ENCODE peak calls at places on chromosomes 13 and 19, in five cellular contexts. One of them, this sample, is unnamed.

GRCh38 chr13:57418067-57418677 is 213.4 kb upstream of the PCDH17 start:
- DNase-seq in KBM-7: no peak
- DNase-seq in substantia nigra: no peak
- DNase-seq in activated T-helper 1 cell treated with Interleukin-2 at 50 U/mL for 16 hours: no peak
- DNase-seq in EH: no peak
- DNase-seq in this sample: no peak

GRCh38 chr19:6516659-6517291 is 14.1 kb upstream of the TNFSF9 start:
- DNase-seq in KBM-7: peak
- DNase-seq in substantia nigra: peak
- DNase-seq in activated T-helper 1 cell treated with Interleukin-2 at 50 U/mL for 16 hours: peak
- DNase-seq in EH: peak
- DNase-seq in this sample: peak

GRCh38 chr13:109212630-109213029 is 573.8 kb downstream of the IRS2 start:
- DNase-seq in KBM-7: no peak
- DNase-seq in substantia nigra: no peak
- DNase-seq in activated T-helper 1 cell treated with Interleukin-2 at 50 U/mL for 16 hours: no peak
- DNase-seq in EH: no peak
- DNase-seq in this sample: no peak

GRCh38 chr13:97413694-97414093 is 20.3 kb upstream of the RAP2A start:
- DNase-seq in KBM-7: peak
- DNase-seq in substantia nigra: no peak
- DNase-seq in activated T-helper 1 cell treated with Interleukin-2 at 50 U/mL for 16 hours: no peak
- DNase-seq in EH: no peak
- DNase-seq in this sample: no peak

GRCh38 chr13:30744056-30744684 is 8.8 kb downstream of the ALOX5AP start:
- DNase-seq in KBM-7: peak
- DNase-seq in substantia nigra: no peak
- DNase-seq in activated T-helper 1 cell treated with Interleukin-2 at 50 U/mL for 16 hours: peak
- DNase-seq in EH: peak
- DNase-seq in this sample: no peak

GRCh38 chr19:46351241-46352041 is 4.6 kb downstream of the PPP5C start:
- DNase-seq in KBM-7: peak
- DNase-seq in substantia nigra: no peak
- DNase-seq in activated T-helper 1 cell treated with Interleukin-2 at 50 U/mL for 16 hours: no peak
- DNase-seq in EH: peak
- DNase-seq in this sample: no peak

GRCh38 chr13:96780105-96780504 is 214.2 kb downstream of the OXGR1 start:
- DNase-seq in KBM-7: no peak
- DNase-seq in substantia nigra: no peak
- DNase-seq in activated T-helper 1 cell treated with Interleukin-2 at 50 U/mL for 16 hours: no peak
- DNase-seq in EH: no peak
- DNase-seq in this sample: no peak

GRCh38 chr13:65292488-65292901 is 1937.6 kb downstream of the PCDH9 start:
- DNase-seq in KBM-7: no peak
- DNase-seq in substantia nigra: no peak
- DNase-seq in activated T-helper 1 cell treated with Interleukin-2 at 50 U/mL for 16 hours: no peak
- DNase-seq in EH: peak
- DNase-seq in this sample: no peak

GRCh38 chr13:109655206-109655600 is 131.2 kb downstream of the IRS2 start:
- DNase-seq in KBM-7: peak
- DNase-seq in substantia nigra: no peak
- DNase-seq in activated T-helper 1 cell treated with Interleukin-2 at 50 U/mL for 16 hours: no peak
- DNase-seq in EH: no peak
- DNase-seq in this sample: no peak

GRCh38 chr13:51739403-51740112 is 64.4 kb downstream of the DHRS12 start:
- DNase-seq in KBM-7: no peak
- DNase-seq in substantia nigra: no peak
- DNase-seq in activated T-helper 1 cell treated with Interleukin-2 at 50 U/mL for 16 hours: no peak
- DNase-seq in EH: no peak
- DNase-seq in this sample: no peak

GRCh38 chr13:51315658-51316057 is 23.8 kb upstream of the SERPINE3 start:
- DNase-seq in KBM-7: no peak
- DNase-seq in substantia nigra: no peak
- DNase-seq in activated T-helper 1 cell treated with Interleukin-2 at 50 U/mL for 16 hours: no peak
- DNase-seq in EH: peak
- DNase-seq in this sample: no peak

GRCh38 chr13:19597523-19597922 is 35.9 kb upstream of the MPHOSPH8 start:
- DNase-seq in KBM-7: no peak
- DNase-seq in substantia nigra: no peak
- DNase-seq in activated T-helper 1 cell treated with Interleukin-2 at 50 U/mL for 16 hours: no peak
- DNase-seq in EH: peak
- DNase-seq in this sample: no peak

GRCh38 chr13:44158741-44159632 is 214.6 kb upstream of the SERP2 start:
- DNase-seq in KBM-7: no peak
- DNase-seq in substantia nigra: no peak
- DNase-seq in activated T-helper 1 cell treated with Interleukin-2 at 50 U/mL for 16 hours: no peak
- DNase-seq in EH: no peak
- DNase-seq in this sample: no peak

GRCh38 chr19:42074513-42075363 is 1.2 kb upstream of the ZNF574 start:
- DNase-seq in KBM-7: peak
- DNase-seq in substantia nigra: no peak
- DNase-seq in activated T-helper 1 cell treated with Interleukin-2 at 50 U/mL for 16 hours: no peak
- DNase-seq in EH: no peak
- DNase-seq in this sample: no peak

GRCh38 chr19:45781282-45782161 is 768 bp downstream of the DMPK start:
- DNase-seq in KBM-7: no peak
- DNase-seq in substantia nigra: peak
- DNase-seq in activated T-helper 1 cell treated with Interleukin-2 at 50 U/mL for 16 hours: no peak
- DNase-seq in EH: peak
- DNase-seq in this sample: no peak

GRCh38 chr13:26919311-26919710 is 158.7 kb upstream of the GPR12 start:
- DNase-seq in KBM-7: no peak
- DNase-seq in substantia nigra: no peak
- DNase-seq in activated T-helper 1 cell treated with Interleukin-2 at 50 U/mL for 16 hours: no peak
- DNase-seq in EH: no peak
- DNase-seq in this sample: no peak

GRCh38 chr13:26557393-26558073 is at the start of gene WASF3:
- DNase-seq in KBM-7: peak
- DNase-seq in substantia nigra: peak
- DNase-seq in activated T-helper 1 cell treated with Interleukin-2 at 50 U/mL for 16 hours: peak
- DNase-seq in EH: peak
- DNase-seq in this sample: peak